ENCODE peak calls at places on chromosomes 1 and 21, in four cellular contexts. One of them, this sample, is unnamed.

GRCh38 chr1:48495911-48496310 is 23.9 kb upstream of the SPATA6 start:
- DNase-seq in WTC11: no peak
- DNase-seq in omental fat pad: no peak
- DNase-seq in thoracic aorta: no peak
- DNase-seq in this sample: no peak

GRCh38 chr1:41582004-41582325 is 97.5 kb upstream of the EDN2 start:
- DNase-seq in WTC11: no peak
- DNase-seq in omental fat pad: no peak
- DNase-seq in thoracic aorta: no peak
- DNase-seq in this sample: no peak

GRCh38 chr1:17883136-17883535 is 128.0 kb downstream of the ACTL8 start:
- DNase-seq in omental fat pad: no peak
- DNase-seq in WTC11: no peak
- DNase-seq in thoracic aorta: no peak
- DNase-seq in this sample: no peak

GRCh38 chr1:55399385-55399784 is 184.2 kb upstream of the USP24 start:
- DNase-seq in thoracic aorta: no peak
- DNase-seq in WTC11: no peak
- DNase-seq in omental fat pad: no peak
- DNase-seq in this sample: no peak

GRCh38 chr1:51472349-51472748 is 46.7 kb downstream of the EPS15 start:
- DNase-seq in WTC11: no peak
- DNase-seq in omental fat pad: no peak
- DNase-seq in thoracic aorta: no peak
- DNase-seq in this sample: no peak

GRCh38 chr1:14345925-14346550 is 252.4 kb upstream of the KAZN start:
- DNase-seq in omental fat pad: no peak
- DNase-seq in WTC11: no peak
- DNase-seq in thoracic aorta: no peak
- DNase-seq in this sample: peak

GRCh38 chr1:157045251-157046218 is at the start of gene ARHGEF11:
- DNase-seq in WTC11: peak
- DNase-seq in omental fat pad: peak
- DNase-seq in thoracic aorta: peak
- DNase-seq in this sample: peak

GRCh38 chr1:41649445-41650175 is 165.1 kb upstream of the EDN2 start:
- DNase-seq in omental fat pad: no peak
- DNase-seq in thoracic aorta: no peak
- DNase-seq in WTC11: no peak
- DNase-seq in this sample: no peak

GRCh38 chr1:38444311-38444710 is 397.7 kb upstream of the POU3F1 start:
- DNase-seq in omental fat pad: no peak
- DNase-seq in thoracic aorta: no peak
- DNase-seq in WTC11: no peak
- DNase-seq in this sample: no peak

GRCh38 chr1:165773324-165773965 is 4.8 kb upstream of the TMCO1 start:
- DNase-seq in thoracic aorta: no peak
- DNase-seq in omental fat pad: no peak
- DNase-seq in WTC11: no peak
- DNase-seq in this sample: no peak

GRCh38 chr1:20279507-20279906 is 11.2 kb upstream of the VWA5B1 start:
- DNase-seq in WTC11: no peak
- DNase-seq in thoracic aorta: no peak
- DNase-seq in omental fat pad: no peak
- DNase-seq in this sample: no peak

GRCh38 chr1:156090138-156090821 is 8.0 kb upstream of the MEX3A start:
- DNase-seq in omental fat pad: no peak
- DNase-seq in thoracic aorta: no peak
- DNase-seq in WTC11: no peak
- DNase-seq in this sample: no peak

GRCh38 chr1:245001252-245001651 is 136.9 kb upstream of the HNRNPU start:
- DNase-seq in WTC11: no peak
- DNase-seq in omental fat pad: no peak
- DNase-seq in thoracic aorta: no peak
- DNase-seq in this sample: no peak

GRCh38 chr1:205587576-205587975 is 44.2 kb downstream of the ELK4 start:
- DNase-seq in thoracic aorta: no peak
- DNase-seq in WTC11: no peak
- DNase-seq in omental fat pad: no peak
- DNase-seq in this sample: no peak

GRCh38 chr1:15678578-15678977 is 5.5 kb upstream of the PLEKHM2 start:
- DNase-seq in omental fat pad: no peak
- DNase-seq in WTC11: no peak
- DNase-seq in thoracic aorta: no peak
- DNase-seq in this sample: peak

GRCh38 chr1:58047265-58047858 is 499.2 kb downstream of the OMA1 start:
- DNase-seq in WTC11: peak
- DNase-seq in omental fat pad: no peak
- DNase-seq in thoracic aorta: no peak
- DNase-seq in this sample: peak

GRCh38 chr21:25579402-25580016 is 27.8 kb downstream of the MRPL39 start:
- DNase-seq in WTC11: no peak
- DNase-seq in omental fat pad: no peak
- DNase-seq in thoracic aorta: no peak
- DNase-seq in this sample: no peak

GRCh38 chr1:9101510-9102146 is 27.3 kb downstream of the GPR157 start:
- DNase-seq in thoracic aorta: no peak
- DNase-seq in omental fat pad: no peak
- DNase-seq in WTC11: peak
- DNase-seq in this sample: peak

GRCh38 chr1:57307382-57307781 is 116.5 kb downstream of the DAB1 start:
- DNase-seq in thoracic aorta: no peak
- DNase-seq in omental fat pad: no peak
- DNase-seq in WTC11: peak
- DNase-seq in this sample: no peak

GRCh38 chr1:9890224-9890731 is 19.8 kb downstream of the CTNNBIP1 start:
- DNase-seq in WTC11: no peak
- DNase-seq in thoracic aorta: no peak
- DNase-seq in omental fat pad: peak
- DNase-seq in this sample: peak

GRCh38 chr1:222769181-222769580 is 32.2 kb downstream of the FAM177B start:
- DNase-seq in WTC11: no peak
- DNase-seq in omental fat pad: no peak
- DNase-seq in thoracic aorta: no peak
- DNase-seq in this sample: no peak

GRCh38 chr1:25022361-25023189 is 92.5 kb upstream of the RUNX3 start:
- DNase-seq in omental fat pad: no peak
- DNase-seq in WTC11: no peak
- DNase-seq in thoracic aorta: no peak
- DNase-seq in this sample: peak

GRCh38 chr21:46124926-46125845 is 27.3 kb downstream of the COL6A2 start:
- DNase-seq in omental fat pad: peak
- DNase-seq in WTC11: peak
- DNase-seq in thoracic aorta: no peak
- DNase-seq in this sample: no peak

GRCh38 chr1:77412794-77413530 is 131.1 kb downstream of the AK5 start:
- DNase-seq in thoracic aorta: no peak
- DNase-seq in WTC11: peak
- DNase-seq in omental fat pad: no peak
- DNase-seq in this sample: no peak

GRCh38 chr1:63795455-63795854 is 21.6 kb downstream of the ROR1 start:
- DNase-seq in thoracic aorta: no peak
- DNase-seq in WTC11: no peak
- DNase-seq in omental fat pad: no peak
- DNase-seq in this sample: no peak

GRCh38 chr1:229980009-229980408 is 87.0 kb upstream of the GALNT2 start:
- DNase-seq in thoracic aorta: no peak
- DNase-seq in omental fat pad: no peak
- DNase-seq in WTC11: no peak
- DNase-seq in this sample: no peak

GRCh38 chr1:66493731-66494130 is 40.2 kb upstream of the SGIP1 start:
- DNase-seq in omental fat pad: no peak
- DNase-seq in thoracic aorta: no peak
- DNase-seq in WTC11: no peak
- DNase-seq in this sample: no peak

GRCh38 chr1:207997486-207998268 is 86.8 kb upstream of the CD34 start:
- DNase-seq in thoracic aorta: peak
- DNase-seq in omental fat pad: peak
- DNase-seq in WTC11: peak
- DNase-seq in this sample: peak

GRCh38 chr1:226946841-226947240 is 6.7 kb downstream of the COQ8A start:
- DNase-seq in omental fat pad: no peak
- DNase-seq in thoracic aorta: no peak
- DNase-seq in WTC11: no peak
- DNase-seq in this sample: peak

GRCh38 chr1:219755234-219755633 is 142.3 kb upstream of the ZC3H11B start:
- DNase-seq in WTC11: no peak
- DNase-seq in omental fat pad: no peak
- DNase-seq in thoracic aorta: no peak
- DNase-seq in this sample: no peak

GRCh38 chr1:211281322-211282022 is 22.3 kb downstream of the RCOR3 start:
- DNase-seq in thoracic aorta: no peak
- DNase-seq in omental fat pad: no peak
- DNase-seq in WTC11: no peak
- DNase-seq in this sample: no peak

GRCh38 chr1:181033799-181034391 is at the start of gene MR1:
- DNase-seq in WTC11: no peak
- DNase-seq in omental fat pad: no peak
- DNase-seq in thoracic aorta: no peak
- DNase-seq in this sample: peak

DNA sequence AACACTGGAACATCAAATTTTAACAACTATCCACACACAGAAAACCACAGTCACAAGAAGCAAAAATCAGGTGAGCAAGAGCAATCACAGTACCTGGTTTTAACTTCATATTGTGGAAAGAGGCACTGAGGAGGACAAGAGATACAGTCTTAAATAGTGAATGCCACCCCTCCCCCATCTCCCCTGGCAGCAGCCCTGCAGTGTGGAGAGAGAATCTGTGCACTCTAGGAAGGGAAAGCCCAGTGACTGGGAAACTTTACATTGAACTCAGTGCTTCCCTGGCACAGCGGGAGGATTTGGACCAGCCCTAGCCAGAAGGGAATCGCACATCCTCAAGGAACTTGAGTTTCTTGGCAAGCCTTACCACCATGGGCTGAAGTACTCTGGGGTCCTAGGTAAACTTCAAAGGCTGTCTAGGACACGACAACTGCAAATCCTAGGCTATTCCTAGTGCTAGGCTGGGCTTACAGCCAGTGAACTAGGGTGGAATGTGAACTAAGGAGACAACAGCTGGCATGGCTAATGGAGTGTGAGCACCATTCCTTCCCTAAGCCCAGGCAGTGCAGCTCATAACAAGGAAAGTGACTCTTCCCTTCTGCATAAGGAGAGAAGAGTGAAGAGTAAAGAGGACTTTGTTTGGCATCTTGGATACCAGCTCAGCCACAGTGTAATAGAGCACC is 88.3 kb downstream of the COL24A1 start:
- DNase-seq in omental fat pad: no peak
- DNase-seq in thoracic aorta: no peak
- DNase-seq in WTC11: no peak
- DNase-seq in this sample: no peak
- TF ChIP-seq CTCF in omental fat pad: no peak
- TF ChIP-seq CTCF in thoracic aorta: no peak
- TF ChIP-seq CTCF in WTC11: no peak
- TF ChIP-seq CTCF in this sample: no peak

DNA sequence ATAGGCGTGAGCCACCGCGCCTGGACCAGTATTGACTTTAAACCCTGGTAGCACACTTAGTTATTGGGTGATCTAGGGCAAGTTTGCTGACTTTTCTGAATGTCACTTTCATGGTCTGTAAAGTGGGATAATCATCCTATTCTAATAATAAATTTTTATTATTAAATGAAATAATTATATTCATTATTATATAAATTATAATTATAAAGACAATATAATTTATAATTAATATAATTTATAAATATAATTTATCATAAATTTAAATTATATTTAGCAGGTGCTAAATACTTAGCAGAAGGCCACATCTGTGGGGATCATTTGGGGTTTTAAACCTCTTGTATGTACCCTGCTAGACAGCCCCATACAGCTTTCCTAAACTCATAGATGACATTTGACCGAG is 59.7 kb downstream of the KANK4 start:
- DNase-seq in WTC11: no peak
- DNase-seq in omental fat pad: no peak
- DNase-seq in thoracic aorta: no peak
- DNase-seq in this sample: no peak
- TF ChIP-seq CTCF in WTC11: no peak
- TF ChIP-seq CTCF in omental fat pad: no peak
- TF ChIP-seq CTCF in thoracic aorta: no peak
- TF ChIP-seq CTCF in this sample: no peak

DNA sequence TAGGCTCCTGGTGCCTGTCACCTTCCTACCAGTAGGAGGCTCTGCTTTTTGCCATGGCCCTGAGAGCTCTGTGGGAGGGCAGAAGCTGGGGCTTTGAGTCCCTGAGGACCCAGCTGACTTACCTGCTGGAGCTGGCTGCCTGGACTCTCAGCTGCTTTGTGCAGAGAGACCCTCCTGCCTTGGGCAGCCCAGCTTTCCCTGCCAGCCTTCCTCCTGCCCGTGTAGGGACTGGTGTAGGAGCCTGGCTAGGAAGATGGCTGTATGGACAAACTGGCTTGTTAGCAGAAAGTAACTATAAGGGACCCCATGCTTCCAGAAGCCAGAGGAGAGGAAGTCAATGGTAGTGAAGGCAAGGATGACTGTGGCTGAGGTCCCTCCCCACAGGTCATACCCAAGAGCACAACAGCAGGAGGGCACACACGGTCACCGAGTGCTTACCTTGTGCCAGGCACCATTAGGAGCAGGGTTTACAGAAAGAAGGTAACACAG is 9.7 kb upstream of the CELSR2 start:
- DNase-seq in thoracic aorta: no peak
- DNase-seq in WTC11: peak
- DNase-seq in omental fat pad: no peak
- DNase-seq in this sample: no peak
- TF ChIP-seq CTCF in thoracic aorta: peak
- TF ChIP-seq CTCF in WTC11: peak
- TF ChIP-seq CTCF in omental fat pad: no peak
- TF ChIP-seq CTCF in this sample: peak

GRCh38 chr21:43929217-43929971 is 64.4 kb downstream of the AGPAT3 start:
- DNase-seq in thoracic aorta: no peak
- DNase-seq in WTC11: no peak
- DNase-seq in omental fat pad: no peak
- DNase-seq in this sample: peak
- TF ChIP-seq CTCF in thoracic aorta: no peak
- TF ChIP-seq CTCF in WTC11: no peak
- TF ChIP-seq CTCF in omental fat pad: no peak
- TF ChIP-seq CTCF in this sample: peak

GRCh38 chr1:174018565-174018964 is 3.6 kb downstream of the RC3H1 start:
- DNase-seq in WTC11: no peak
- DNase-seq in thoracic aorta: no peak
- DNase-seq in omental fat pad: no peak
- DNase-seq in this sample: no peak
- TF ChIP-seq CTCF in WTC11: no peak
- TF ChIP-seq CTCF in thoracic aorta: no peak
- TF ChIP-seq CTCF in omental fat pad: no peak
- TF ChIP-seq CTCF in this sample: no peak